ENCODE peak calls at places on chromosomes 5 and 9, in six cellular contexts. One of them, this sample, is unnamed.

GRCh38 chr9:14547245-14548060 is 145.8 kb downstream of the ZDHHC21 start:
- DNase-seq in tibial artery: no peak
- DNase-seq in AG04449: no peak
- DNase-seq in AG09309: no peak
- DNase-seq in fibroblast of villous mesenchyme: no peak
- DNase-seq in GM12865: no peak
- DNase-seq in this sample: no peak

GRCh38 chr5:168086104-168086610 is 205.3 kb upstream of the WWC1 start:
- DNase-seq in tibial artery: no peak
- DNase-seq in AG04449: peak; percentile 75
- DNase-seq in AG09309: peak; percentile 82
- DNase-seq in fibroblast of villous mesenchyme: peak; percentile 64
- DNase-seq in GM12865: no peak
- DNase-seq in this sample: peak; percentile 94

GRCh38 chr5:131366428-131366827 is 102.6 kb downstream of the CDC42SE2 start:
- DNase-seq in tibial artery: no peak
- DNase-seq in AG04449: no peak
- DNase-seq in AG09309: no peak
- DNase-seq in fibroblast of villous mesenchyme: peak; percentile 42
- DNase-seq in GM12865: no peak
- DNase-seq in this sample: no peak

GRCh38 chr5:143521891-143522290 is 118.4 kb upstream of the NR3C1 start:
- DNase-seq in tibial artery: no peak
- DNase-seq in AG04449: no peak
- DNase-seq in AG09309: no peak
- DNase-seq in fibroblast of villous mesenchyme: no peak
- DNase-seq in GM12865: no peak
- DNase-seq in this sample: no peak

GRCh38 chr9:131528886-131529505 is 2.1 kb downstream of the UCK1 start:
- DNase-seq in tibial artery: no peak
- DNase-seq in AG04449: no peak
- DNase-seq in AG09309: no peak
- DNase-seq in fibroblast of villous mesenchyme: no peak
- DNase-seq in GM12865: no peak
- DNase-seq in this sample: no peak

GRCh38 chr9:98866435-98867108 is 59.1 kb downstream of the GALNT12 start:
- DNase-seq in tibial artery: no peak
- DNase-seq in AG04449: no peak
- DNase-seq in AG09309: no peak
- DNase-seq in fibroblast of villous mesenchyme: peak; percentile 66
- DNase-seq in GM12865: no peak
- DNase-seq in this sample: no peak

GRCh38 chr9:31608413-31608812 is 776.0 kb upstream of the ACO1 start:
- DNase-seq in tibial artery: no peak
- DNase-seq in AG04449: no peak
- DNase-seq in AG09309: no peak
- DNase-seq in fibroblast of villous mesenchyme: no peak
- DNase-seq in GM12865: no peak
- DNase-seq in this sample: no peak

GRCh38 chr5:40453689-40454088 is 226.0 kb upstream of the PTGER4 start:
- DNase-seq in tibial artery: no peak
- DNase-seq in AG04449: no peak
- DNase-seq in AG09309: no peak
- DNase-seq in fibroblast of villous mesenchyme: no peak
- DNase-seq in GM12865: no peak
- DNase-seq in this sample: no peak

GRCh38 chr5:13957032-13957645 is 12.7 kb upstream of the DNAH5 start:
- DNase-seq in tibial artery: no peak
- DNase-seq in AG04449: no peak
- DNase-seq in AG09309: peak; percentile 10
- DNase-seq in fibroblast of villous mesenchyme: peak; percentile 61
- DNase-seq in GM12865: peak; percentile 42
- DNase-seq in this sample: peak; percentile 63

GRCh38 chr9:131174681-131175239 is 49.4 kb downstream of the NUP214 start:
- DNase-seq in tibial artery: no peak
- DNase-seq in AG04449: no peak
- DNase-seq in AG09309: no peak
- DNase-seq in fibroblast of villous mesenchyme: no peak
- DNase-seq in GM12865: peak; percentile 32
- DNase-seq in this sample: no peak

GRCh38 chr5:33049845-33050244 is 338.7 kb downstream of the NPR3 start:
- DNase-seq in tibial artery: peak; percentile 70
- DNase-seq in AG04449: peak; percentile 50
- DNase-seq in AG09309: peak; percentile 48
- DNase-seq in fibroblast of villous mesenchyme: peak; percentile 80
- DNase-seq in GM12865: no peak
- DNase-seq in this sample: peak; percentile 87

GRCh38 chr5:74367931-74368330 is 272.6 kb downstream of the ENC1 start:
- DNase-seq in tibial artery: no peak
- DNase-seq in AG04449: no peak
- DNase-seq in AG09309: no peak
- DNase-seq in fibroblast of villous mesenchyme: no peak
- DNase-seq in GM12865: no peak
- DNase-seq in this sample: no peak

GRCh38 chr9:127937383-127938297 is at the start of gene DPM2:
- DNase-seq in tibial artery: peak; percentile 85
- DNase-seq in AG04449: no peak
- DNase-seq in AG09309: no peak
- DNase-seq in fibroblast of villous mesenchyme: peak; percentile 80
- DNase-seq in GM12865: peak; percentile 95
- DNase-seq in this sample: peak; percentile 80

GRCh38 chr5:56358703-56359428 is 125.7 kb upstream of the ANKRD55 start:
- DNase-seq in tibial artery: peak; percentile 68
- DNase-seq in AG04449: no peak
- DNase-seq in AG09309: no peak
- DNase-seq in fibroblast of villous mesenchyme: no peak
- DNase-seq in GM12865: no peak
- DNase-seq in this sample: no peak

GRCh38 chr9:130433168-130433946 is 11.4 kb upstream of the ASS1 start:
- DNase-seq in tibial artery: no peak
- DNase-seq in AG04449: no peak
- DNase-seq in AG09309: no peak
- DNase-seq in fibroblast of villous mesenchyme: peak; percentile 47
- DNase-seq in GM12865: peak; percentile 18
- DNase-seq in this sample: peak; percentile 55

GRCh38 chr9:33132249-33132772 is 34.8 kb downstream of the B4GALT1 start:
- DNase-seq in tibial artery: peak; percentile 63
- DNase-seq in AG04449: no peak
- DNase-seq in AG09309: peak; percentile 51
- DNase-seq in fibroblast of villous mesenchyme: peak; percentile 75
- DNase-seq in GM12865: no peak
- DNase-seq in this sample: peak; percentile 79

GRCh38 chr9:131264231-131264630 is 12.1 kb downstream of the FAM78A start:
- DNase-seq in tibial artery: no peak
- DNase-seq in AG04449: no peak
- DNase-seq in AG09309: no peak
- DNase-seq in fibroblast of villous mesenchyme: no peak
- DNase-seq in GM12865: no peak
- DNase-seq in this sample: no peak

GRCh38 chr9:135108801-135109500 is 21.5 kb downstream of the OLFM1 start:
- DNase-seq in tibial artery: no peak
- DNase-seq in AG04449: no peak
- DNase-seq in AG09309: no peak
- DNase-seq in fibroblast of villous mesenchyme: no peak
- DNase-seq in GM12865: no peak
- DNase-seq in this sample: no peak

GRCh38 chr5:106092455-106092854 is 1578.3 kb downstream of the EFNA5 start:
- DNase-seq in tibial artery: no peak
- DNase-seq in AG04449: no peak
- DNase-seq in AG09309: no peak
- DNase-seq in fibroblast of villous mesenchyme: no peak
- DNase-seq in GM12865: peak; percentile 8
- DNase-seq in this sample: no peak

GRCh38 chr9:136533775-136534157 is 12.1 kb downstream of the NOTCH1 start:
- DNase-seq in tibial artery: no peak
- DNase-seq in AG04449: no peak
- DNase-seq in AG09309: no peak
- DNase-seq in fibroblast of villous mesenchyme: no peak
- DNase-seq in GM12865: no peak
- DNase-seq in this sample: no peak

DNA sequence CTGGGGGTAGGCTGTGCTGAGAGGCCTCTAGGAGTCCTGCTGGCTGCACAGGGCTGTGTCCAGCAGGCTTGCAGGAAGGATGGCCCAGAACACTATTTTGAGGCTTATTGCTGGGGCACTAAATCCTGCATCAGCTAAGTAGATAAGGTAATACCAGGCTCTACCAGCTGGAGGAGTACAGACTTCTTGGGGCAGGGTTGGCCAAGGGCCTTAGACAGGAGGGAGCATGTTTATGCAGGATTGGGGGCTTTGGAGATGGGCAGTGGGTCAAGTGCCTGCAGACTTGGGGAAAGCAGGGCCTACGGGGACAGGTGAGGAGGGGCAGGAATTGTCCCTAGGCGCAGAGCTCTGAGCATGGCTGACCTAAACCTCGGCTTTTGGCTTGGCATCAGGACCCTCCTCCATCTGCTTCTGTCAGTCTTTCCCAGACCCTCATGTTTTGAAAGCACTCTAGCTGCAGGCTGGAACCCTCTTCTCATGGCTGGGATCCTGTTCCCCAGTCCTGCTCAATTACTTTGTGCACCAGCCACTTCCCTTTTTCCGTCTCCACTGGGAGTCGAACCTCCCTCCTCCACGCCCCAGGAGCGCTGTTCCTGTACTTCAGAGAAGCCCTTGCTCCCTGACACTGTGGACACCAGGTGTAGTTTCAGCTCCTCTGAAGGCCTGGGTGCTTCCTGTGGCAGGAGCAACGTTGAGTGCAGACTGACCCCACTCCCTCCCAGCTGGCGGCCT is 61.0 kb upstream of the SPTLC1 start:
- DNase-seq in tibial artery: no peak
- DNase-seq in AG04449: no peak
- DNase-seq in AG09309: no peak
- DNase-seq in fibroblast of villous mesenchyme: peak; percentile 11
- DNase-seq in GM12865: no peak
- DNase-seq in this sample: peak; percentile 4
- TF ChIP-seq CTCF in tibial artery: no peak
- TF ChIP-seq CTCF in AG04449: peak; percentile 9
- TF ChIP-seq CTCF in AG09309: peak; percentile 29
- TF ChIP-seq CTCF in fibroblast of villous mesenchyme: peak; percentile 40
- TF ChIP-seq CTCF in GM12865: peak; percentile 26
- TF ChIP-seq CTCF in this sample: peak; percentile 38

GRCh38 chr5:175443514-175444059 is 395 bp downstream of the DRD1 start:
- DNase-seq in tibial artery: no peak
- DNase-seq in AG04449: no peak
- DNase-seq in AG09309: no peak
- DNase-seq in fibroblast of villous mesenchyme: peak; percentile 2
- DNase-seq in GM12865: no peak
- DNase-seq in this sample: no peak
- H3K4me3 ChIP-seq in tibial artery: peak overlapping the region; percentile 55
- H3K4me3 ChIP-seq in AG04449: no peak overlapping the region
- H3K4me3 ChIP-seq in AG09309: peak overlapping the region; percentile 55
- H3K4me3 ChIP-seq in fibroblast of villous mesenchyme: no peak overlapping the region
- H3K4me3 ChIP-seq in GM12865: no peak overlapping the region
- H3K4me3 ChIP-seq in this sample: no peak overlapping the region

DNA sequence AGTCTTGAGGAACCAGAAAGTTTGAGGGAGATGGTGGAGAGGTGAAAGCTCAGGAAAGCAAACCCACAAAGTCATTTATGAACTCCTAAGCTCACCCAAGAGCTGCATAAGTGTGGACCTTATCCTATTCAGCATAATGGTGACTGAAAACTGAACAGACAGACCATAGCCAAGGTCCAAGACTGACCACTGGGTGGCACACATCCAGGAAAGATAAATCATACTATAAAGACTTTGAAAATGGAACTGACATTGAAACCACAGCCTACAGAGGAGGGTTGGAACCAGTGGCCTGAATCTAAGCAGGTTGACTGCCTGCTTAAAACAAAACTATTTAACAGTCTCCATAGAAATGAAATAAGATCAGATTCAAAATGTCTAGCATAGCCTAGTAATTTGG is 121.1 kb upstream of the RGS7BP start:
- DNase-seq in tibial artery: no peak
- DNase-seq in AG04449: no peak
- DNase-seq in AG09309: no peak
- DNase-seq in fibroblast of villous mesenchyme: no peak
- DNase-seq in GM12865: peak; percentile 52
- DNase-seq in this sample: no peak
- TF ChIP-seq CTCF in tibial artery: no peak
- TF ChIP-seq CTCF in AG04449: no peak
- TF ChIP-seq CTCF in AG09309: no peak
- TF ChIP-seq CTCF in fibroblast of villous mesenchyme: no peak
- TF ChIP-seq CTCF in GM12865: peak; percentile 26
- TF ChIP-seq CTCF in this sample: no peak

DNA sequence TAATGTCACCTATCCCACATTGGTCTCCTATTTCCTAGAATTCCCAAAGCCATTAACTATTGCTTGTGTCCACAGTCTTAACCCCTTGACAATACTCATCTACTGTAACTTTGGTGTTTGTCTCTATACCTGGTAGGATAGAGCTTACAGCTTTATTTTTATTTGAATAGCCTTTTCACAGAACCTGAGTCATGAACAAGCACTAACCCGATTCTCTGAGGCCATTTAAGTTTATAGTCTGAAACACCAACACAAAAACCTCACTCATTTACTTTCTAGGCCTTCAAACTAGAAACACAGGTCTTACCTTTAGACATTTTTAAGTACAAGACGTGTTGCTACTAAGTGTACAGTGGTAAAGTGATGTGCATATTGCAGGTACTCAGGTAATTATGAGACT is 22.6 kb downstream of the CSNK1A1 start:
- DNase-seq in tibial artery: no peak
- DNase-seq in AG04449: no peak
- DNase-seq in AG09309: no peak
- DNase-seq in fibroblast of villous mesenchyme: no peak
- DNase-seq in GM12865: no peak
- DNase-seq in this sample: no peak
- H3K4me3 ChIP-seq in tibial artery: no peak overlapping the region
- H3K4me3 ChIP-seq in AG04449: no peak overlapping the region
- H3K4me3 ChIP-seq in AG09309: no peak overlapping the region
- H3K4me3 ChIP-seq in fibroblast of villous mesenchyme: no peak overlapping the region
- H3K4me3 ChIP-seq in GM12865: no peak overlapping the region
- H3K4me3 ChIP-seq in this sample: no peak overlapping the region

GRCh38 chr5:119943148-119943547 is 313.8 kb downstream of the FAM170A start:
- DNase-seq in tibial artery: no peak
- DNase-seq in AG04449: peak; percentile 1
- DNase-seq in AG09309: peak; percentile 11
- DNase-seq in fibroblast of villous mesenchyme: peak; percentile 35
- DNase-seq in GM12865: no peak
- DNase-seq in this sample: peak; percentile 43
- TF ChIP-seq CTCF in tibial artery: peak; percentile 49
- TF ChIP-seq CTCF in AG04449: no peak
- TF ChIP-seq CTCF in AG09309: peak; percentile 25
- TF ChIP-seq CTCF in fibroblast of villous mesenchyme: peak; percentile 27
- TF ChIP-seq CTCF in GM12865: no peak
- TF ChIP-seq CTCF in this sample: peak; percentile 44

GRCh38 chr9:35734096-35734495 is 1.6 kb downstream of the CREB3 start:
- DNase-seq in tibial artery: no peak
- DNase-seq in AG04449: no peak
- DNase-seq in AG09309: no peak
- DNase-seq in fibroblast of villous mesenchyme: no peak
- DNase-seq in GM12865: no peak
- DNase-seq in this sample: no peak
- H3K4me3 ChIP-seq in tibial artery: no peak overlapping the region
- H3K4me3 ChIP-seq in AG04449: peak overlapping the region; percentile 1
- H3K4me3 ChIP-seq in AG09309: no peak overlapping the region
- H3K4me3 ChIP-seq in fibroblast of villous mesenchyme: no peak overlapping the region
- H3K4me3 ChIP-seq in GM12865: no peak overlapping the region
- H3K4me3 ChIP-seq in this sample: peak overlapping the region; percentile 97

This sample was measured in AG10803.